ENCODE peak calls at places on chromosomes 12 and 14, in seven cellular contexts. One of them, this sample, is unnamed.

GRCh38 chr12:131375261-131375971 is 335.5 kb upstream of the SFSWAP start:
- DNase-seq in NCI-H446: no peak
- DNase-seq in ELF-1: no peak
- DNase-seq in AG20443: no peak
- DNase-seq in cardiac muscle cell: no peak
- DNase-seq in A549: no peak
- DNase-seq in activated T-helper 2 cell treated with anti-CD3 and anti-CD28 coated beads, Interferon-gamma antibody, Interleukin-2, Interleukin-4, amounts not matched to agents 10 μg/mL and 5 μg/mL and 100 μg/mL, durations not matched to agents 14 hours and 24 hours and 36 hours: no peak
- DNase-seq in this sample: no peak

GRCh38 chr12:87518508-87518907 is 510.7 kb downstream of the C12orf50 start:
- DNase-seq in activated T-helper 2 cell treated with anti-CD3 and anti-CD28 coated beads, Interferon-gamma antibody, Interleukin-2, Interleukin-4, amounts not matched to agents 10 μg/mL and 5 μg/mL and 100 μg/mL, durations not matched to agents 14 hours and 24 hours and 36 hours: no peak
- DNase-seq in NCI-H446: no peak
- DNase-seq in AG20443: no peak
- DNase-seq in A549: no peak
- DNase-seq in ELF-1: no peak
- DNase-seq in cardiac muscle cell: no peak
- DNase-seq in this sample: no peak

GRCh38 chr12:104790296-104791125 is 167.6 kb downstream of the SLC41A2 start:
- DNase-seq in A549: peak; percentile 32
- DNase-seq in cardiac muscle cell: peak; percentile 52
- DNase-seq in ELF-1: peak; percentile 52
- DNase-seq in NCI-H446: no peak
- DNase-seq in activated T-helper 2 cell treated with anti-CD3 and anti-CD28 coated beads, Interferon-gamma antibody, Interleukin-2, Interleukin-4, amounts not matched to agents 10 μg/mL and 5 μg/mL and 100 μg/mL, durations not matched to agents 14 hours and 24 hours and 36 hours: peak; percentile 16
- DNase-seq in AG20443: peak; percentile 40
- DNase-seq in this sample: no peak

GRCh38 chr12:132218915-132219314 is 74.7 kb downstream of the NOC4L start:
- DNase-seq in cardiac muscle cell: peak; percentile 42
- DNase-seq in NCI-H446: no peak
- DNase-seq in ELF-1: peak; percentile 73
- DNase-seq in AG20443: peak; percentile 47
- DNase-seq in activated T-helper 2 cell treated with anti-CD3 and anti-CD28 coated beads, Interferon-gamma antibody, Interleukin-2, Interleukin-4, amounts not matched to agents 10 μg/mL and 5 μg/mL and 100 μg/mL, durations not matched to agents 14 hours and 24 hours and 36 hours: peak; percentile 17
- DNase-seq in A549: peak; percentile 68
- DNase-seq in this sample: peak; percentile 8

GRCh38 chr14:49766839-49767238 is 1.1 kb upstream of the KLHDC2 start:
- DNase-seq in NCI-H446: no peak
- DNase-seq in AG20443: peak; percentile 12
- DNase-seq in ELF-1: peak; percentile 35
- DNase-seq in activated T-helper 2 cell treated with anti-CD3 and anti-CD28 coated beads, Interferon-gamma antibody, Interleukin-2, Interleukin-4, amounts not matched to agents 10 μg/mL and 5 μg/mL and 100 μg/mL, durations not matched to agents 14 hours and 24 hours and 36 hours: no peak
- DNase-seq in A549: no peak
- DNase-seq in cardiac muscle cell: no peak
- DNase-seq in this sample: no peak

GRCh38 chr14:52922656-52923055 is 28.2 kb downstream of the FERMT2 start:
- DNase-seq in activated T-helper 2 cell treated with anti-CD3 and anti-CD28 coated beads, Interferon-gamma antibody, Interleukin-2, Interleukin-4, amounts not matched to agents 10 μg/mL and 5 μg/mL and 100 μg/mL, durations not matched to agents 14 hours and 24 hours and 36 hours: no peak
- DNase-seq in AG20443: peak; percentile 32
- DNase-seq in NCI-H446: no peak
- DNase-seq in A549: no peak
- DNase-seq in cardiac muscle cell: no peak
- DNase-seq in ELF-1: no peak
- DNase-seq in this sample: no peak

GRCh38 chr14:102081231-102082080 is 5.4 kb downstream of the HSP90AA1 start:
- DNase-seq in AG20443: no peak
- DNase-seq in activated T-helper 2 cell treated with anti-CD3 and anti-CD28 coated beads, Interferon-gamma antibody, Interleukin-2, Interleukin-4, amounts not matched to agents 10 μg/mL and 5 μg/mL and 100 μg/mL, durations not matched to agents 14 hours and 24 hours and 36 hours: no peak
- DNase-seq in ELF-1: no peak
- DNase-seq in NCI-H446: no peak
- DNase-seq in A549: no peak
- DNase-seq in cardiac muscle cell: no peak
- DNase-seq in this sample: no peak

GRCh38 chr12:108645686-108646596 is 12.2 kb upstream of the SELPLG start:
- DNase-seq in ELF-1: no peak
- DNase-seq in NCI-H446: no peak
- DNase-seq in cardiac muscle cell: no peak
- DNase-seq in A549: no peak
- DNase-seq in activated T-helper 2 cell treated with anti-CD3 and anti-CD28 coated beads, Interferon-gamma antibody, Interleukin-2, Interleukin-4, amounts not matched to agents 10 μg/mL and 5 μg/mL and 100 μg/mL, durations not matched to agents 14 hours and 24 hours and 36 hours: no peak
- DNase-seq in AG20443: no peak
- DNase-seq in this sample: no peak

GRCh38 chr12:87274594-87275245 is 754.5 kb downstream of the C12orf50 start:
- DNase-seq in cardiac muscle cell: peak; percentile 61
- DNase-seq in NCI-H446: no peak
- DNase-seq in ELF-1: peak; percentile 17
- DNase-seq in A549: peak; percentile 6
- DNase-seq in activated T-helper 2 cell treated with anti-CD3 and anti-CD28 coated beads, Interferon-gamma antibody, Interleukin-2, Interleukin-4, amounts not matched to agents 10 μg/mL and 5 μg/mL and 100 μg/mL, durations not matched to agents 14 hours and 24 hours and 36 hours: no peak
- DNase-seq in AG20443: no peak
- DNase-seq in this sample: no peak

GRCh38 chr12:74747305-74747704 is 209.7 kb downstream of the ATXN7L3B start:
- DNase-seq in cardiac muscle cell: no peak
- DNase-seq in NCI-H446: peak; percentile 33
- DNase-seq in A549: no peak
- DNase-seq in activated T-helper 2 cell treated with anti-CD3 and anti-CD28 coated beads, Interferon-gamma antibody, Interleukin-2, Interleukin-4, amounts not matched to agents 10 μg/mL and 5 μg/mL and 100 μg/mL, durations not matched to agents 14 hours and 24 hours and 36 hours: no peak
- DNase-seq in AG20443: no peak
- DNase-seq in ELF-1: no peak
- DNase-seq in this sample: no peak

GRCh38 chr14:104876251-104876699 is 11.2 kb downstream of the CEP170B start:
- DNase-seq in NCI-H446: no peak
- DNase-seq in activated T-helper 2 cell treated with anti-CD3 and anti-CD28 coated beads, Interferon-gamma antibody, Interleukin-2, Interleukin-4, amounts not matched to agents 10 μg/mL and 5 μg/mL and 100 μg/mL, durations not matched to agents 14 hours and 24 hours and 36 hours: no peak
- DNase-seq in cardiac muscle cell: no peak
- DNase-seq in ELF-1: peak; percentile 53
- DNase-seq in AG20443: peak; percentile 76
- DNase-seq in A549: peak; percentile 28
- DNase-seq in this sample: no peak

GRCh38 chr12:56951582-56952339 is 5.6 kb downstream of the RDH16 start:
- DNase-seq in NCI-H446: no peak
- DNase-seq in A549: no peak
- DNase-seq in AG20443: peak; percentile 5
- DNase-seq in activated T-helper 2 cell treated with anti-CD3 and anti-CD28 coated beads, Interferon-gamma antibody, Interleukin-2, Interleukin-4, amounts not matched to agents 10 μg/mL and 5 μg/mL and 100 μg/mL, durations not matched to agents 14 hours and 24 hours and 36 hours: no peak
- DNase-seq in cardiac muscle cell: no peak
- DNase-seq in ELF-1: no peak
- DNase-seq in this sample: no peak

GRCh38 chr14:61099221-61099835 is 118.3 kb downstream of the SLC38A6 start:
- DNase-seq in AG20443: no peak
- DNase-seq in ELF-1: no peak
- DNase-seq in A549: no peak
- DNase-seq in NCI-H446: no peak
- DNase-seq in activated T-helper 2 cell treated with anti-CD3 and anti-CD28 coated beads, Interferon-gamma antibody, Interleukin-2, Interleukin-4, amounts not matched to agents 10 μg/mL and 5 μg/mL and 100 μg/mL, durations not matched to agents 14 hours and 24 hours and 36 hours: no peak
- DNase-seq in cardiac muscle cell: no peak
- DNase-seq in this sample: peak; percentile 67

GRCh38 chr12:6279256-6279628 is 31.2 kb upstream of the PLEKHG6 start:
- DNase-seq in AG20443: no peak
- DNase-seq in cardiac muscle cell: no peak
- DNase-seq in A549: no peak
- DNase-seq in ELF-1: no peak
- DNase-seq in activated T-helper 2 cell treated with anti-CD3 and anti-CD28 coated beads, Interferon-gamma antibody, Interleukin-2, Interleukin-4, amounts not matched to agents 10 μg/mL and 5 μg/mL and 100 μg/mL, durations not matched to agents 14 hours and 24 hours and 36 hours: no peak
- DNase-seq in NCI-H446: no peak
- DNase-seq in this sample: no peak

GRCh38 chr14:101225116-101225728 is 321.7 kb upstream of the RTL1 start:
- DNase-seq in NCI-H446: no peak
- DNase-seq in cardiac muscle cell: no peak
- DNase-seq in AG20443: no peak
- DNase-seq in A549: no peak
- DNase-seq in ELF-1: peak; percentile 9
- DNase-seq in activated T-helper 2 cell treated with anti-CD3 and anti-CD28 coated beads, Interferon-gamma antibody, Interleukin-2, Interleukin-4, amounts not matched to agents 10 μg/mL and 5 μg/mL and 100 μg/mL, durations not matched to agents 14 hours and 24 hours and 36 hours: no peak
- DNase-seq in this sample: no peak

GRCh38 chr12:20050166-20050565 is 318.2 kb upstream of the PDE3A start:
- DNase-seq in ELF-1: no peak
- DNase-seq in A549: no peak
- DNase-seq in NCI-H446: no peak
- DNase-seq in activated T-helper 2 cell treated with anti-CD3 and anti-CD28 coated beads, Interferon-gamma antibody, Interleukin-2, Interleukin-4, amounts not matched to agents 10 μg/mL and 5 μg/mL and 100 μg/mL, durations not matched to agents 14 hours and 24 hours and 36 hours: no peak
- DNase-seq in AG20443: no peak
- DNase-seq in cardiac muscle cell: no peak
- DNase-seq in this sample: no peak

GRCh38 chr14:102293784-102294183 is 11.2 kb downstream of the MOK start:
- DNase-seq in ELF-1: no peak
- DNase-seq in cardiac muscle cell: no peak
- DNase-seq in activated T-helper 2 cell treated with anti-CD3 and anti-CD28 coated beads, Interferon-gamma antibody, Interleukin-2, Interleukin-4, amounts not matched to agents 10 μg/mL and 5 μg/mL and 100 μg/mL, durations not matched to agents 14 hours and 24 hours and 36 hours: no peak
- DNase-seq in A549: no peak
- DNase-seq in AG20443: no peak
- DNase-seq in NCI-H446: no peak
- DNase-seq in this sample: no peak

GRCh38 chr12:66438601-66439000 is 136.3 kb downstream of the HELB start:
- DNase-seq in NCI-H446: no peak
- DNase-seq in AG20443: no peak
- DNase-seq in activated T-helper 2 cell treated with anti-CD3 and anti-CD28 coated beads, Interferon-gamma antibody, Interleukin-2, Interleukin-4, amounts not matched to agents 10 μg/mL and 5 μg/mL and 100 μg/mL, durations not matched to agents 14 hours and 24 hours and 36 hours: no peak
- DNase-seq in ELF-1: peak; percentile 23
- DNase-seq in cardiac muscle cell: no peak
- DNase-seq in A549: no peak
- DNase-seq in this sample: no peak

GRCh38 chr12:2681426-2682205 is 113.2 kb upstream of the FKBP4 start:
- DNase-seq in A549: no peak
- DNase-seq in NCI-H446: no peak
- DNase-seq in cardiac muscle cell: no peak
- DNase-seq in AG20443: no peak
- DNase-seq in activated T-helper 2 cell treated with anti-CD3 and anti-CD28 coated beads, Interferon-gamma antibody, Interleukin-2, Interleukin-4, amounts not matched to agents 10 μg/mL and 5 μg/mL and 100 μg/mL, durations not matched to agents 14 hours and 24 hours and 36 hours: no peak
- DNase-seq in ELF-1: peak; percentile 22
- DNase-seq in this sample: no peak

GRCh38 chr12:55132816-55133215 is 6.6 kb downstream of the OR9K2 start:
- DNase-seq in ELF-1: no peak
- DNase-seq in NCI-H446: no peak
- DNase-seq in A549: no peak
- DNase-seq in activated T-helper 2 cell treated with anti-CD3 and anti-CD28 coated beads, Interferon-gamma antibody, Interleukin-2, Interleukin-4, amounts not matched to agents 10 μg/mL and 5 μg/mL and 100 μg/mL, durations not matched to agents 14 hours and 24 hours and 36 hours: no peak
- DNase-seq in AG20443: no peak
- DNase-seq in cardiac muscle cell: no peak
- DNase-seq in this sample: no peak

GRCh38 chr12:6384499-6385436 is 806 bp downstream of the LTBR start:
- DNase-seq in activated T-helper 2 cell treated with anti-CD3 and anti-CD28 coated beads, Interferon-gamma antibody, Interleukin-2, Interleukin-4, amounts not matched to agents 10 μg/mL and 5 μg/mL and 100 μg/mL, durations not matched to agents 14 hours and 24 hours and 36 hours: no peak
- DNase-seq in AG20443: peak; percentile 54
- DNase-seq in A549: no peak
- DNase-seq in cardiac muscle cell: no peak
- DNase-seq in ELF-1: no peak
- DNase-seq in NCI-H446: no peak
- DNase-seq in this sample: no peak

GRCh38 chr12:75862692-75863471 is 168.7 kb downstream of the PHLDA1 start:
- DNase-seq in NCI-H446: no peak
- DNase-seq in AG20443: peak; percentile 58
- DNase-seq in activated T-helper 2 cell treated with anti-CD3 and anti-CD28 coated beads, Interferon-gamma antibody, Interleukin-2, Interleukin-4, amounts not matched to agents 10 μg/mL and 5 μg/mL and 100 μg/mL, durations not matched to agents 14 hours and 24 hours and 36 hours: no peak
- DNase-seq in cardiac muscle cell: no peak
- DNase-seq in ELF-1: no peak
- DNase-seq in A549: peak; percentile 67
- DNase-seq in this sample: no peak

GRCh38 chr12:6375269-6376078 is at the start of gene SCNN1A:
- DNase-seq in A549: no peak
- DNase-seq in activated T-helper 2 cell treated with anti-CD3 and anti-CD28 coated beads, Interferon-gamma antibody, Interleukin-2, Interleukin-4, amounts not matched to agents 10 μg/mL and 5 μg/mL and 100 μg/mL, durations not matched to agents 14 hours and 24 hours and 36 hours: no peak
- DNase-seq in cardiac muscle cell: no peak
- DNase-seq in NCI-H446: no peak
- DNase-seq in AG20443: no peak
- DNase-seq in ELF-1: peak; percentile 97
- DNase-seq in this sample: no peak

GRCh38 chr12:47977772-47978597 is 14.6 kb downstream of the TMEM106C start:
- DNase-seq in cardiac muscle cell: no peak
- DNase-seq in NCI-H446: no peak
- DNase-seq in A549: no peak
- DNase-seq in AG20443: no peak
- DNase-seq in activated T-helper 2 cell treated with anti-CD3 and anti-CD28 coated beads, Interferon-gamma antibody, Interleukin-2, Interleukin-4, amounts not matched to agents 10 μg/mL and 5 μg/mL and 100 μg/mL, durations not matched to agents 14 hours and 24 hours and 36 hours: no peak
- DNase-seq in ELF-1: no peak
- DNase-seq in this sample: no peak

GRCh38 chr14:64736271-64737131 is 32.3 kb downstream of the PLEKHG3 start:
- DNase-seq in ELF-1: peak; percentile 42
- DNase-seq in A549: no peak
- DNase-seq in NCI-H446: no peak
- DNase-seq in AG20443: no peak
- DNase-seq in activated T-helper 2 cell treated with anti-CD3 and anti-CD28 coated beads, Interferon-gamma antibody, Interleukin-2, Interleukin-4, amounts not matched to agents 10 μg/mL and 5 μg/mL and 100 μg/mL, durations not matched to agents 14 hours and 24 hours and 36 hours: no peak
- DNase-seq in cardiac muscle cell: no peak
- DNase-seq in this sample: no peak

GRCh38 chr12:102513272-102513671 is 32.9 kb upstream of the IGF1 start:
- DNase-seq in AG20443: no peak
- DNase-seq in cardiac muscle cell: no peak
- DNase-seq in A549: no peak
- DNase-seq in ELF-1: no peak
- DNase-seq in NCI-H446: no peak
- DNase-seq in activated T-helper 2 cell treated with anti-CD3 and anti-CD28 coated beads, Interferon-gamma antibody, Interleukin-2, Interleukin-4, amounts not matched to agents 10 μg/mL and 5 μg/mL and 100 μg/mL, durations not matched to agents 14 hours and 24 hours and 36 hours: no peak
- DNase-seq in this sample: no peak

GRCh38 chr12:11171953-11172675 is 1.1 kb downstream of the SMIM10L1 start:
- DNase-seq in A549: peak; percentile 10
- DNase-seq in ELF-1: no peak
- DNase-seq in AG20443: peak; percentile 16
- DNase-seq in activated T-helper 2 cell treated with anti-CD3 and anti-CD28 coated beads, Interferon-gamma antibody, Interleukin-2, Interleukin-4, amounts not matched to agents 10 μg/mL and 5 μg/mL and 100 μg/mL, durations not matched to agents 14 hours and 24 hours and 36 hours: no peak
- DNase-seq in cardiac muscle cell: peak; percentile 47
- DNase-seq in NCI-H446: no peak
- DNase-seq in this sample: no peak

GRCh38 chr12:106074706-106075392 is 63.9 kb downstream of the NUAK1 start:
- DNase-seq in NCI-H446: no peak
- DNase-seq in activated T-helper 2 cell treated with anti-CD3 and anti-CD28 coated beads, Interferon-gamma antibody, Interleukin-2, Interleukin-4, amounts not matched to agents 10 μg/mL and 5 μg/mL and 100 μg/mL, durations not matched to agents 14 hours and 24 hours and 36 hours: no peak
- DNase-seq in ELF-1: peak; percentile 67
- DNase-seq in AG20443: peak; percentile 44
- DNase-seq in A549: no peak
- DNase-seq in cardiac muscle cell: peak; percentile 87
- DNase-seq in this sample: no peak

GRCh38 chr14:61706096-61706690 is 10.9 kb downstream of the HIF1A start:
- DNase-seq in activated T-helper 2 cell treated with anti-CD3 and anti-CD28 coated beads, Interferon-gamma antibody, Interleukin-2, Interleukin-4, amounts not matched to agents 10 μg/mL and 5 μg/mL and 100 μg/mL, durations not matched to agents 14 hours and 24 hours and 36 hours: no peak
- DNase-seq in cardiac muscle cell: no peak
- DNase-seq in ELF-1: no peak
- DNase-seq in AG20443: no peak
- DNase-seq in A549: no peak
- DNase-seq in NCI-H446: no peak
- DNase-seq in this sample: no peak

GRCh38 chr12:95083938-95084337 is 10.5 kb upstream of the NR2C1 start:
- DNase-seq in NCI-H446: no peak
- DNase-seq in cardiac muscle cell: peak; percentile 40
- DNase-seq in activated T-helper 2 cell treated with anti-CD3 and anti-CD28 coated beads, Interferon-gamma antibody, Interleukin-2, Interleukin-4, amounts not matched to agents 10 μg/mL and 5 μg/mL and 100 μg/mL, durations not matched to agents 14 hours and 24 hours and 36 hours: no peak
- DNase-seq in ELF-1: peak; percentile 65
- DNase-seq in AG20443: peak; percentile 51
- DNase-seq in A549: no peak
- DNase-seq in this sample: no peak